ENCODE peak calls at places on chromosomes 5 and 9, in nine cellular contexts. Y, U, I, G, E, T, B, D and A are unnamed samples.

GRCh38 chr5:79111387-79111959 is at the start of gene BHMT:
- DNase-seq in B (no peak), G (no peak), U (no peak), D (no peak), Y (no peak), I (no peak), T (no peak), E (no peak), A (no peak)

GRCh38 chr5:61919920-61920319 is 386.1 kb upstream of the KIF2A start:
- DNase-seq in I (no peak), T (no peak), E (no peak), G (no peak), Y (no peak), D (no peak), U (no peak), B (no peak), A (no peak)

GRCh38 chr5:39260095-39260494 is 40.7 kb upstream of the FYB1 start:
- DNase-seq in D (no peak), G (no peak), B (no peak), T (no peak), E (no peak), U (no peak), I (no peak), Y (no peak), A (no peak)

GRCh38 chr5:106759581-106759980 is 911.2 kb downstream of the EFNA5 start:
- DNase-seq in E (no peak), U (no peak), B (no peak), I (no peak), Y (no peak), T (no peak), G (no peak), D (no peak), A (no peak)

GRCh38 chr5:143409972-143410371 is 6.5 kb upstream of the NR3C1 start:
- DNase-seq in B (no peak), U (no peak), T (no peak), I (no peak), G (no peak), Y (no peak), D (no peak), E (no peak), A (no peak)

GRCh38 chr9:9603345-9603744 is 1009.5 kb downstream of the PTPRD start:
- DNase-seq in Y (no peak), D (no peak), B (no peak), I (no peak), T (no peak), G (no peak), U (no peak), E (no peak), A (no peak)

GRCh38 chr9:88236531-88237453 is 98.5 kb upstream of the SPATA31C2 start:
- DNase-seq in T (no peak), B (no peak), E (peak; percentile 70), I (no peak), D (peak; percentile 78), Y (no peak), G (no peak), U (no peak), A (no peak)

GRCh38 chr5:132489871-132490483 is 596 bp downstream of the IRF1 start:
- DNase-seq in Y (peak; percentile 46), B (peak; percentile 18), G (no peak), T (peak; percentile 95), U (no peak), I (peak; percentile 78), E (peak; percentile 83), D (peak; percentile 86), A (no peak)

GRCh38 chr5:74017786-74018211 is 391.8 kb downstream of the ARHGEF28 start:
- DNase-seq in T (no peak), D (no peak), U (no peak), B (no peak), I (no peak), Y (no peak), E (no peak), G (peak; percentile 18), A (no peak)

GRCh38 chr5:105982526-105982925 is 1688.2 kb downstream of the EFNA5 start:
- DNase-seq in D (no peak), E (no peak), Y (no peak), B (no peak), U (no peak), I (no peak), G (no peak), T (peak; percentile 63), A (no peak)

GRCh38 chr5:83378624-83379259 is 92.8 kb upstream of the VCAN start:
- DNase-seq in T (no peak), Y (no peak), U (peak; percentile 7), B (no peak), I (no peak), G (no peak), D (no peak), E (no peak), A (no peak)

GRCh38 chr5:28473531-28474107 is 1435.2 kb upstream of the CDH9 start:
- DNase-seq in G (no peak), T (no peak), I (no peak), E (no peak), B (peak; percentile 8), U (no peak), D (no peak), Y (no peak), A (no peak)

GRCh38 chr9:91422832-91423711 is 560 bp downstream of the NFIL3 start:
- DNase-seq in I (peak; percentile 78), D (peak; percentile 96), Y (peak; percentile 21), G (peak; percentile 91), U (no peak), E (peak; percentile 93), T (peak; percentile 90), B (peak; percentile 74), A (no peak)

GRCh38 chr5:669111-669841 is 23.9 kb downstream of the TPPP start:
- DNase-seq in E (peak; percentile 62), G (no peak), D (peak; percentile 76), B (peak; percentile 57), Y (peak; percentile 26), U (no peak), I (no peak), T (peak; percentile 87), A (no peak)

GRCh38 chr9:123176230-123176629 is 92.2 kb downstream of the STRBP start:
- DNase-seq in E (no peak), Y (no peak), G (peak; percentile 16), T (no peak), U (no peak), I (no peak), B (no peak), D (no peak), A (no peak)

GRCh38 chr5:167840736-167841135 is 450.7 kb upstream of the WWC1 start:
- DNase-seq in T (no peak), Y (no peak), B (no peak), E (no peak), G (no peak), I (no peak), U (no peak), D (no peak), A (no peak)

GRCh38 chr5:167833456-167833855 is 458.0 kb upstream of the WWC1 start:
- DNase-seq in G (no peak), D (no peak), T (no peak), I (no peak), B (no peak), E (no peak), Y (no peak), U (no peak), A (no peak)

GRCh38 chr5:167839065-167839464 is 452.4 kb upstream of the WWC1 start:
- DNase-seq in G (no peak), E (no peak), I (no peak), U (no peak), D (no peak), B (no peak), T (no peak), Y (no peak), A (no peak)

GRCh38 chr5:167837127-167837526 is 454.3 kb upstream of the WWC1 start:
- DNase-seq in U (no peak), Y (no peak), E (no peak), G (no peak), D (no peak), B (no peak), T (no peak), I (no peak), A (no peak)

GRCh38 chr5:167835146-167835545 is 456.3 kb upstream of the WWC1 start:
- DNase-seq in U (no peak), B (no peak), T (no peak), D (no peak), I (no peak), Y (no peak), E (no peak), G (no peak), A (no peak)
- TF ChIP-seq CTCF in U (no peak), B (no peak), T (no peak), D (no peak), I (no peak), Y (no peak), E (no peak), G (no peak), A (no peak)

DNA sequence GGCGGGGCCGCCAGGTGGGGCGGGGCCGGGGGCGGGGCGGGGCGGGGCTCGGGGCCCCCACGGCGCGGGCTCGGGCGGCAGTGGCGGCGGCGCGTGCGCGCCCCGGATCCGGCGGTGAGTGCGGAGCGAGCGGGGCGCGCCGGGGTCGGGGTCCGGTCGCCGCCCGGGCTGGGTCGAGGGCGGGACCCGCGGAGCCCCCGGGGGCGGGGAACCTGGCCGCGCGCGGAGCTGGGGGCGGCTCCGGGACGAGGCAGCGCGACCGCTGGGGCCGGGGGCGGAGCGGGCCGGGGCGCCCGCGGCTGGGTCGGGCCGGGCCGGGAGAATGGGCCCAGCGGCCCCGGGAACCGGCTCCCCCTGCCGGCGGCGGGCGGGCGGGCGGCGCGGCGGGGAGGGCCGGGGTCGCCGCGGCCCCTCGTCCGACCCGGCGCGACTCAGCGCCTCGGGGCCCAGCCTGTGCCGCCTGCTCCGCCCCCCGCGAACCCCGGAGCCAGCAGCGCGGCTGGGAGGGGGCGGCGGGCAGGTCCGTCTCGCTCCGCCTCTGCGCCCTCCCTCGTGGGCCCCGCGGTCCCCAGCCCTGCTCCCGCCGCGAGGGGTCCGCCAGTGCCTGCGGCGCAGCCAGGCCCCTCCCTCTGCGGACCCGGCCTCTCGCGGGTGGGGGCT is 3.1 kb downstream of the EGFL7 start:
- DNase-seq in G (no peak), Y (no peak), T (no peak), U (no peak), D (no peak), I (peak; percentile 32), B (peak; percentile 60), E (no peak), A (no peak)
- H3K4me3 ChIP-seq in G (peak overlapping the region; percentile 23), Y (no peak overlapping the region), T (peak overlapping the region; percentile 27), U (no peak overlapping the region), D (peak overlapping the region; percentile 50), I (no peak overlapping the region), B (peak overlapping the region; percentile 33), E (peak overlapping the region; percentile 46), A (no peak overlapping the region)

DNA sequence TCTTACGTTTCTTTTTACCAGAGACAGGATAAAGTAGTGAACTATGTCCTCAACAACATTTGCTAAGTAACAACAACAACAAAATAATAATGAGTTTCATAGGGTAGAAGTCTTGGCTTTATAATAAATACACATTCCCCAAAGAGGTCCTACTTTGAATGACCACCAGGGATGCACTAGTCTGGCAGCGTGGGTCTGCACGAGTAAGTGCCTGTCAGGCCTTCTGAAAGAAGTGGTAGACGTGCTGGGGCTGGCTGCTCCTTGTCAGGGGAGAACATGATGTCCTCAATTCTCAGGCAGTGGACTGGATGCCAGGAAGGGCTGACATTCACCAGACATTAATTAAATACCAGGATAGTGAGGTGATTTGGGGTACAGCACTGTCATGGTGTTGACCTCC is 331.1 kb downstream of the TMEM38B start:
- DNase-seq in Y (no peak), U (no peak), T (no peak), G (no peak), E (no peak), D (no peak), B (peak; percentile 74), I (no peak), A (no peak)
- TF ChIP-seq CTCF in Y (no peak), U (peak; percentile 18), T (no peak), G (no peak), E (no peak), D (no peak), B (no peak), I (no peak), A (no peak)

GRCh38 chr5:168591302-168592013 is 12.3 kb upstream of the PANK3 start:
- DNase-seq in D (no peak), Y (no peak), I (no peak), T (no peak), U (no peak), G (no peak), E (no peak), B (no peak), A (no peak)
- H3K4me3 ChIP-seq in D (no peak overlapping the region), Y (no peak overlapping the region), I (no peak overlapping the region), T (no peak overlapping the region), U (no peak overlapping the region), G (no peak overlapping the region), E (no peak overlapping the region), B (no peak overlapping the region), A (no peak overlapping the region)